ENCODE peak calls at places on chromosomes 12 and 14, in four cellular contexts. Z, Y, I and S are unnamed samples.

GRCh38 chr12:15928870-15929571 is 17.9 kb downstream of the DERA start:
- DNase-seq in Y (no peak), Z (no peak), I (no peak), S (no peak)

GRCh38 chr14:35197015-35197414 is 74.7 kb downstream of the PRORP start:
- DNase-seq in Y (no peak), I (no peak), Z (peak), S (peak)

GRCh38 chr12:98653866-98654493 is 8.9 kb downstream of the APAF1 start:
- DNase-seq in I (no peak), Z (peak), Y (no peak), S (peak)

GRCh38 chr12:57898308-57898970 is 42.9 kb upstream of the ATP23 start:
- DNase-seq in Y (no peak), I (no peak), Z (no peak), S (no peak)

GRCh38 chr12:53973093-53974042 is at the start of gene HOXC11:
- DNase-seq in I (peak), Y (no peak), Z (peak), S (peak)

GRCh38 chr12:53739285-53740129 is 12.3 kb upstream of the CALCOCO1 start:
- DNase-seq in Y (no peak), I (no peak), Z (no peak), S (no peak)

GRCh38 chr14:36690301-36691020 is 28.8 kb downstream of the PAX9 start:
- DNase-seq in Y (no peak), I (no peak), Z (peak), S (peak)

GRCh38 chr12:27014085-27014858 is at the start of gene TM7SF3:
- DNase-seq in I (peak), Z (peak), Y (peak), S (peak)

GRCh38 chr14:37569729-37570128 is 25.3 kb downstream of the FOXA1 start:
- DNase-seq in Y (no peak), Z (no peak), I (no peak), S (no peak)

GRCh38 chr14:81323621-81324400 is 76.3 kb downstream of the STON2 start:
- DNase-seq in Y (peak), Z (peak), I (no peak), S (peak)

GRCh38 chr14:89221109-89221508 is 195.9 kb downstream of the FOXN3 start:
- DNase-seq in Z (peak), Y (no peak), I (no peak), S (peak)

GRCh38 chr14:104224516-104225281 is 86.3 kb downstream of the KIF26A start:
- DNase-seq in Z (no peak), Y (no peak), I (peak), S (no peak)

GRCh38 chr12:31220061-31220460 is 105.9 kb downstream of the SINHCAF start:
- DNase-seq in Z (no peak), I (no peak), Y (no peak), S (no peak)

GRCh38 chr12:52390739-52391617 is 5.5 kb upstream of the KRT84 start:
- DNase-seq in I (peak), Y (no peak), Z (peak), S (no peak)

GRCh38 chr12:94162108-94162507 is 13.7 kb downstream of the PLXNC1 start:
- DNase-seq in I (no peak), Y (no peak), Z (no peak), S (no peak)

GRCh38 chr12:15691372-15691771 is 97.8 kb downstream of the EPS8 start:
- DNase-seq in Y (no peak), I (no peak), Z (no peak), S (no peak)

GRCh38 chr14:104157303-104157928 is 19.0 kb downstream of the KIF26A start:
- DNase-seq in Y (no peak), Z (no peak), I (no peak), S (no peak)

GRCh38 chr14:84228702-84229101 is 1301.2 kb upstream of the FLRT2 start:
- DNase-seq in I (no peak), Z (peak), Y (no peak), S (no peak)

GRCh38 chr14:104280085-104280901 is 141.9 kb downstream of the KIF26A start:
- DNase-seq in Z (no peak), I (peak), Y (no peak), S (no peak)

GRCh38 chr12:130281157-130281799 is 56.4 kb upstream of the PIWIL1 start:
- DNase-seq in Y (no peak), Z (no peak), I (no peak), S (peak)

GRCh38 chr12:123571343-123571813 is 13.0 kb upstream of the TMED2 start:
- DNase-seq in I (no peak), Z (peak), Y (peak), S (peak)

GRCh38 chr14:72559227-72559626 is 334.7 kb downstream of the DPF3 start:
- DNase-seq in I (no peak), Z (peak), Y (no peak), S (peak)

GRCh38 chr14:59363545-59364226 is 101.5 kb downstream of the GPR135 start:
- DNase-seq in Z (peak), Y (no peak), I (no peak), S (peak)

GRCh38 chr14:59358774-59359173 is 106.4 kb downstream of the GPR135 start:
- DNase-seq in I (no peak), Z (peak), Y (no peak), S (no peak)

GRCh38 chr14:59359451-59360124 is 105.6 kb downstream of the GPR135 start:
- DNase-seq in Y (no peak), Z (peak), I (no peak), S (no peak)

GRCh38 chr14:59362533-59362932 is 102.6 kb downstream of the GPR135 start:
- DNase-seq in Z (peak), I (no peak), Y (no peak), S (no peak)

DNA sequence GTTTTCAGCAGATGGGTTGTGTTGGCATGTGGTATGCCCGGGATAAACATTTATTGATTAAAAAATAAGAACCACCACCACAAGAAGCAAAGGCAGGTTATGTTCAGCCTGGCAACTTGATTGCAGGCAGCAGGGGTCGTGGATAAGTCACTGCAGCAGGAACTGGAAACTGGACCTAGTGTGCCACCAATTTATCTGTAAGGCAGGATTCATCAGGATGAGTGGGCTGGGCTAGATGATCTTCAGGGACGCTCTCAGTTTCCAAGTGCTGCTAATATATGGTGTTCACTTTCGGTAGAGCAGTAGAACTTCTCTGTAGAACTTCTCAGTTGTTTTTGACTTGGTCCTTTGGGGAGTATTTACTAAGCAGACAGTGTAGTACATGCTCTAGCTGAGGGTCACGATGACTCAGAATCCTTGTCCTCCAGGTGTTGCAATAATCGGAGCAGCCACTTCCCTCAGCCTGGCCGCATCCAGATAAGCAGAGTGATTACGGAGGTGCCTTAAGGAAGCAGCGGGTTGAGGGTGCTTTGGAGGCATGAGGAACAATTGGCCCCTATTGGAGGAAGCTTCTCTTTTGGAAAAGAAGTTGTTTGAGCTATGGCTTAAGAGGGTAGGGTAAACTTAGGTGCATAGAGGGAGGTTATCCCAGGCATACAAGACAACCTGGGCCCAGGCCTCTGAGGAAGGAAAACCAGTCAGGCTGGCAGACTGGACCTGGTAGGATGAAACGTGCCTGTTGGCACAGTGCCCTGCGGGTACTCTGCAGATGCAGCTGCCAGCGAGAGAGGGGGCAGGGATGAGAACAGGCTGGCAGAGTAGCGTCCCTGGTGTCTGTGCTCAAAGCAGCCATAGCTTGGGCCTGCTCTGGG is 104.0 kb downstream of the GPR135 start:
- DNase-seq in Y (peak), Z (peak), I (peak), S (peak)
- TF ChIP-seq CTCF in Y (no peak), Z (peak), I (no peak), S (no peak)

GRCh38 chr12:62789856-62790255 is 145.1 kb downstream of the PPM1H start:
- DNase-seq in Z (no peak), I (no peak), Y (no peak), S (no peak)
- H3K27ac ChIP-seq in Z (no peak), I (no peak), Y (no peak), S (no peak)

GRCh38 chr14:29085546-29085945 is 319.0 kb downstream of the FOXG1 start:
- DNase-seq in Z (peak), I (no peak), Y (no peak), S (peak)
- TF ChIP-seq CTCF in Z (peak), I (peak), Y (no peak), S (peak)

GRCh38 chr12:92008345-92008744 is 137.3 kb downstream of the BTG1 start:
- DNase-seq in I (no peak), Z (no peak), Y (no peak), S (no peak)
- H3K27ac ChIP-seq in I (no peak), Z (no peak), Y (no peak), S (no peak)

GRCh38 chr12:113232787-113233585 is 11.7 kb downstream of the TPCN1 start:
- DNase-seq in I (peak), Z (no peak), Y (no peak), S (no peak)
- TF ChIP-seq CTCF in I (peak), Z (no peak), Y (no peak), S (no peak)

GRCh38 chr14:50344116-50344775 is 32.1 kb downstream of the DMAC2L start:
- DNase-seq in I (no peak), Y (no peak), Z (no peak), S (no peak)
- H3K27ac ChIP-seq in I (no peak), Y (no peak), Z (no peak), S (no peak)

GRCh38 chr12:62306569-62307530 is 46.6 kb downstream of the USP15 start:
- DNase-seq in Y (no peak), I (no peak), Z (no peak), S (no peak)
- TF ChIP-seq CTCF in Y (no peak), I (no peak), Z (no peak), S (no peak)

DNA sequence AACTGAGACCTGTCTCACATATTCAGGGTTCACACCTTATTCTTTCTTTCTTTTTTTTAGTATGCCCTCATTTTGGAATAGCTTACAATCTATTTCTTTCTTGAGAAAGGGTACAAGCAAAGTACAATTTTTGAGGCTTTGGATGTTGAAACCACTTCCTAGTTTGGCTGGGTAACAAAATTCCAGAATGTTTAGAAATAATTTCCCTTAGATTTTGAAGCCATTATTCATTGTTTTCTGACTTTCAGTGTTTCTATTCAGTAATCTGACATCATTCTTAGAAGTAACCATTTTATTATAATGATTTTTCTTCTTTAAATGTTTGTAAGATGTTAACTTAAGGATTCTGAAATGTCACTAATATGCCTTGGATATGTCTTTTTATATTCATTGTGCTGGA is 28.2 kb downstream of the ST8SIA1 start:
- DNase-seq in Y (no peak), Z (no peak), I (no peak), S (no peak)
- H3K27ac ChIP-seq in Y (no peak), Z (no peak), I (no peak), S (no peak)